ENCODE peak calls at places on chromosomes 2 and 18, in four cellular contexts. Z is NCI-H460; J is left ventricle myocardium superior; L is naive thymus-derived CD8-positive, alpha-beta T cell. M is an unnamed sample.

GRCh38 chr2:19762959-19763605 is 138.7 kb downstream of the TTC32 start:
- DNase-seq in Z (no peak), J (no peak), L (no peak), M (no peak)

GRCh38 chr2:150495993-150496627 is 8.6 kb upstream of the RND3 start:
- DNase-seq in Z (peak), J (no peak), L (no peak), M (peak)

GRCh38 chr2:38076710-38077430 is 919 bp upstream of the CYP1B1 start:
- DNase-seq in Z (peak), J (peak), L (no peak), M (peak)

GRCh38 chr2:212398316-212398715 is 140.3 kb downstream of the ERBB4 start:
- DNase-seq in Z (no peak), J (no peak), L (no peak), M (no peak)

GRCh38 chr2:31688282-31688681 is 107.5 kb upstream of the SRD5A2 start:
- DNase-seq in Z (no peak), J (no peak), L (peak), M (no peak)

GRCh38 chr2:182980115-182980514 is 58.1 kb downstream of the NCKAP1 start:
- DNase-seq in Z (peak), J (no peak), L (peak), M (no peak)

GRCh38 chr2:220785181-220785580 is 786.9 kb downstream of the EPHA4 start:
- DNase-seq in Z (no peak), J (no peak), L (no peak), M (no peak)

GRCh38 chr2:32496657-32497056 is 131.2 kb upstream of the TTC27 start:
- DNase-seq in Z (no peak), J (no peak), L (no peak), M (no peak)

GRCh38 chr2:43139996-43140621 is 86.3 kb downstream of the ZFP36L2 start:
- DNase-seq in Z (no peak), J (peak), L (peak), M (no peak)

GRCh38 chr2:226601881-226602280 is 197.7 kb downstream of the IRS1 start:
- DNase-seq in Z (no peak), J (no peak), L (no peak), M (no peak)

GRCh38 chr18:12422936-12423335 is 15.2 kb downstream of the PRELID3A start:
- DNase-seq in Z (no peak), J (no peak), L (no peak), M (no peak)

GRCh38 chr18:56382541-56382940 is 255.9 kb downstream of the TXNL1 start:
- DNase-seq in Z (no peak), J (no peak), L (no peak), M (no peak)

M was measured in T1000.